ENCODE peak calls at places on chromosomes 7 and 10, in nine cellular contexts. R is progenitor cell of endocrine pancreas; S is NCI-H748 treated with DMSO at 0.1 percent for 48 hours; X is stimulated activated CD4-positive, alpha-beta T cell treated with anti-CD3 and anti-CD28 coated beads, TNF-alpha, amount 100 ng/mL, for 4 hours; I is NCI-H460; L is SK-N-SH; C is HFF-Myc; D is neuronal stem cell; Y is LHCN-M2. B is an unnamed sample.

GRCh38 chr7:91263359-91264082 is 712 bp upstream of the FZD1 start:
- DNase-seq in R (peak), S (peak), X (no peak), I (peak), L (peak), C (no peak), D (no peak), Y (peak), B (peak)

GRCh38 chr7:143008007-143008901 is 18.7 kb downstream of the OR9A2 start:
- DNase-seq in R (peak), S (peak), X (peak), I (peak), L (peak), C (no peak), D (peak), Y (peak), B (peak)

GRCh38 chr10:102621418-102622325 is 22.6 kb upstream of the TRIM8 start:
- DNase-seq in R (no peak), S (no peak), X (no peak), I (no peak), L (no peak), C (no peak), D (no peak), Y (peak), B (peak)

GRCh38 chr7:77538186-77538907 is 1.3 kb downstream of the PTPN12 start:
- DNase-seq in R (peak), S (peak), X (peak), I (peak), L (peak), C (peak), D (peak), Y (peak), B (peak)

GRCh38 chr7:37438879-37439278 is 9.8 kb downstream of the ELMO1 start:
- DNase-seq in R (no peak), S (peak), X (no peak), I (no peak), L (no peak), C (no peak), D (no peak), Y (no peak), B (no peak)

GRCh38 chr10:71726673-71727428 is 7.3 kb upstream of the C10orf105 start:
- DNase-seq in R (no peak), S (no peak), X (no peak), I (no peak), L (no peak), C (no peak), D (no peak), Y (no peak), B (peak)

GRCh38 chr10:23917251-23917908 is 291.6 kb upstream of the KIAA1217 start:
- DNase-seq in R (no peak), S (no peak), X (no peak), I (no peak), L (no peak), C (no peak), D (no peak), Y (no peak), B (no peak)

GRCh38 chr10:92124524-92125168 is 166.2 kb downstream of the CPEB3 start:
- DNase-seq in R (no peak), S (no peak), X (no peak), I (peak), L (no peak), C (peak), D (no peak), Y (peak), B (no peak)

GRCh38 chr10:110651044-110651958 is 7.2 kb downstream of the RBM20 start:
- DNase-seq in R (no peak), S (no peak), X (no peak), I (no peak), L (peak), C (peak), D (no peak), Y (peak), B (no peak)

GRCh38 chr10:86286591-86287421 is 79.8 kb downstream of the GRID1 start:
- DNase-seq in R (no peak), S (no peak), X (no peak), I (no peak), L (peak), C (no peak), D (no peak), Y (no peak), B (no peak)

GRCh38 chr7:3957735-3958491 is 656.9 kb downstream of the SDK1 start:
- DNase-seq in R (no peak), S (no peak), X (no peak), I (no peak), L (no peak), C (no peak), D (no peak), Y (no peak), B (no peak)

GRCh38 chr10:67839957-67840356 is 2.0 kb upstream of the DNAJC12 start:
- DNase-seq in R (no peak), S (no peak), X (no peak), I (no peak), L (no peak), C (no peak), D (no peak), Y (peak), B (no peak)

GRCh38 chr10:4708123-4708759 is 117.8 kb upstream of the AKR1E2 start:
- DNase-seq in R (no peak), S (no peak), X (no peak), I (no peak), L (no peak), C (no peak), D (no peak), Y (no peak), B (no peak)

GRCh38 chr10:132248455-132249231 is 59.1 kb downstream of the STK32C start:
- DNase-seq in R (peak), S (no peak), X (peak), I (peak), L (peak), C (no peak), D (peak), Y (peak), B (peak)

GRCh38 chr10:132994811-132995210 is 52.4 kb upstream of the CFAP46 start:
- DNase-seq in R (no peak), S (no peak), X (no peak), I (no peak), L (no peak), C (no peak), D (no peak), Y (no peak), B (peak)

GRCh38 chr7:18558910-18559309 is 63.4 kb downstream of the HDAC9 start:
- DNase-seq in R (no peak), S (no peak), X (no peak), I (no peak), L (no peak), C (no peak), D (no peak), Y (no peak), B (no peak)

GRCh38 chr10:44068716-44069482 is 316.0 kb downstream of the CXCL12 start:
- DNase-seq in R (no peak), S (no peak), X (no peak), I (no peak), L (no peak), C (no peak), D (no peak), Y (no peak), B (peak)

GRCh38 chr7:151566897-151567320 is 47.2 kb upstream of the RHEB start:
- DNase-seq in R (no peak), S (no peak), X (no peak), I (no peak), L (no peak), C (no peak), D (no peak), Y (no peak), B (no peak)

GRCh38 chr7:19491821-19492452 is 216.9 kb downstream of the POLR1F start:
- DNase-seq in R (no peak), S (no peak), X (no peak), I (peak), L (peak), C (peak), D (no peak), Y (peak), B (no peak)

B was measured in right cardiac atrium.